ENCODE peak calls at places on chromosomes 5 and 9, in six cellular contexts. F is H1, S is HCT116, I is K562, Z is GM12878, D is HepG2. K is an unnamed sample. For H3K4me1, the result is how much of the 10 kb centered on the place peaks cover.

GRCh38 chr5:172429201-172429940 is 25.0 kb downstream of the SH3PXD2B start:
- DNase-seq in S (no peak), D (no peak), I (no peak), Z (no peak), F (no peak), K (no peak)

GRCh38 chr5:137032929-137033328 is 466.2 kb downstream of the SPOCK1 start:
- DNase-seq in I (no peak), D (no peak), F (no peak), S (no peak), Z (no peak), K (no peak)

GRCh38 chr9:134570726-134571325 is 70.8 kb upstream of the COL5A1 start:
- DNase-seq in I (no peak), S (no peak), D (no peak), Z (no peak), F (no peak), K (no peak)

GRCh38 chr9:84862786-84863185 is 193.3 kb downstream of the NTRK2 start:
- DNase-seq in S (no peak), F (peak), D (no peak), Z (no peak), I (no peak), K (peak)

GRCh38 chr5:75510836-75511434 is 494 bp downstream of the CERT1 start:
- DNase-seq in S (no peak), D (peak), I (peak), Z (no peak), F (no peak), K (no peak)

GRCh38 chr5:134263801-134264200 is 37.9 kb upstream of the PPP2CA start:
- DNase-seq in S (no peak), F (no peak), D (no peak), I (no peak), Z (no peak), K (no peak)

GRCh38 chr9:125785187-125785840 is 38.1 kb downstream of the PBX3 start:
- DNase-seq in F (no peak), Z (no peak), I (no peak), D (peak), S (no peak), K (no peak)

GRCh38 chr5:115337882-115338281 is 41.4 kb upstream of the CCDC112 start:
- DNase-seq in Z (no peak), I (no peak), F (no peak), D (peak), S (no peak), K (no peak)

GRCh38 chr9:83526901-83527300 is 11.3 kb downstream of the FRMD3 start:
- DNase-seq in I (no peak), S (no peak), D (peak), F (no peak), Z (no peak), K (no peak)

GRCh38 chr9:4666042-4666699 is at the start of gene SPATA6L:
- DNase-seq in S (no peak), Z (no peak), I (no peak), D (peak), F (no peak), K (no peak)

GRCh38 chr5:73818357-73818756 is 192.4 kb downstream of the ARHGEF28 start:
- DNase-seq in F (no peak), I (no peak), D (no peak), S (no peak), Z (no peak), K (no peak)

GRCh38 chr5:118468085-118468484 is 520.3 kb downstream of the DTWD2 start:
- DNase-seq in S (no peak), I (no peak), F (no peak), D (no peak), Z (no peak), K (no peak)

GRCh38 chr9:127143920-127144465 is 21.6 kb upstream of the ANGPTL2 start:
- DNase-seq in I (no peak), S (no peak), D (no peak), Z (no peak), F (no peak), K (no peak)

GRCh38 chr9:83030391-83031107 is 32.4 kb downstream of the RASEF start:
- DNase-seq in S (no peak), Z (no peak), I (no peak), D (no peak), F (no peak), K (no peak)

GRCh38 chr5:170427672-170428236 is 38.6 kb upstream of the KCNMB1 start:
- DNase-seq in Z (no peak), I (no peak), D (no peak), F (no peak), S (no peak), K (no peak)

GRCh38 chr5:144638802-144639201 is 468.1 kb downstream of the KCTD16 start:
- DNase-seq in S (no peak), D (no peak), F (no peak), Z (no peak), I (no peak), K (no peak)

GRCh38 chr9:95349109-95350038 is 31.9 kb upstream of the FANCC start:
- DNase-seq in D (no peak), F (no peak), S (no peak), Z (no peak), I (no peak), K (no peak)

GRCh38 chr5:40436535-40437237 is 243.0 kb upstream of the PTGER4 start:
- DNase-seq in F (no peak), D (no peak), S (no peak), Z (no peak), I (no peak), K (no peak)

GRCh38 chr5:141657937-141658545 is 6.8 kb upstream of the FCHSD1 start:
- DNase-seq in Z (no peak), S (peak), F (no peak), D (peak), I (peak), K (no peak)

GRCh38 chr5:141488591-141489478 is at the start of gene PCDHGC5:
- DNase-seq in Z (no peak), D (no peak), I (no peak), F (no peak), S (no peak), K (no peak)

GRCh38 chr9:119234636-119235035 is 134.6 kb downstream of the BRINP1 start:
- DNase-seq in D (no peak), I (no peak), F (no peak), Z (no peak), S (no peak), K (no peak)

GRCh38 chr5:167699434-167699833 is 592.0 kb upstream of the WWC1 start:
- DNase-seq in S (peak), F (peak), D (no peak), Z (no peak), I (no peak), K (peak)

GRCh38 chr9:84991506-84991855 is 322.0 kb downstream of the NTRK2 start:
- DNase-seq in F (no peak), Z (no peak), D (no peak), S (no peak), I (no peak), K (no peak)

GRCh38 chr9:81588148-81588874 is 101.0 kb downstream of the TLE1 start:
- DNase-seq in D (peak), F (no peak), Z (no peak), S (no peak), I (no peak), K (no peak)

GRCh38 chr9:87643778-87644570 is 81.9 kb upstream of the CTSL start:
- DNase-seq in F (no peak), S (no peak), D (no peak), Z (no peak), I (no peak), K (peak)

GRCh38 chr9:134482226-134482625 is 156.0 kb downstream of the RXRA start:
- DNase-seq in I (no peak), S (no peak), F (no peak), Z (no peak), D (no peak), K (no peak)

GRCh38 chr9:14302405-14302804 is 11.5 kb downstream of the NFIB start:
- DNase-seq in S (no peak), D (peak), I (no peak), Z (no peak), F (no peak), K (no peak)

GRCh38 chr5:3179220-3179619 is 416.4 kb upstream of the IRX1 start:
- DNase-seq in Z (no peak), I (no peak), F (no peak), D (no peak), S (no peak), K (no peak)

GRCh38 chr5:67154518-67155206 is 41.9 kb downstream of the CD180 start:
- DNase-seq in S (no peak), F (no peak), Z (no peak), I (no peak), D (no peak), K (no peak)

GRCh38 chr9:89661956-89662717 is 57.3 kb downstream of the GADD45G start:
- DNase-seq in F (peak), S (peak), Z (no peak), I (peak), D (peak), K (peak)

GRCh38 chr5:153809181-153809580 is 229.5 kb downstream of the FAM114A2 start:
- DNase-seq in I (no peak), Z (no peak), F (no peak), S (no peak), D (no peak), K (no peak)

GRCh38 chr5:151811593-151812321 is 40.0 kb downstream of the G3BP1 start:
- DNase-seq in F (no peak), D (no peak), S (no peak), I (no peak), Z (no peak), K (no peak)

GRCh38 chr5:163916376-163916775 is 411.0 kb downstream of the MAT2B start:
- DNase-seq in D (no peak), Z (peak), I (no peak), S (no peak), F (no peak), K (no peak)

GRCh38 chr9:34454571-34455065 is 3.8 kb downstream of the FAM219A start:
- DNase-seq in D (no peak), Z (no peak), I (peak), S (peak), F (no peak), K (no peak)

GRCh38 chr9:34457266-34458012 is 931 bp downstream of the FAM219A start:
- DNase-seq in I (peak), Z (no peak), S (no peak), D (no peak), F (peak), K (peak)

GRCh38 chr9:34458967-34459355 is 356 bp downstream of the DNAI1 start:
- DNase-seq in D (no peak), F (no peak), I (no peak), S (no peak), Z (no peak), K (no peak)

GRCh38 chr9:34458013-34458966 is at the start of the genes DNAI1 and FAM219A:
- DNase-seq in D (peak), S (peak), Z (peak), F (peak), I (peak), K (peak)

GRCh38 chr9:34456746-34457145 is 1.6 kb downstream of the FAM219A start:
- DNase-seq in S (no peak), F (no peak), I (no peak), Z (no peak), D (no peak), K (no peak)
- H3K9ac ChIP-seq in S (no peak), F (peak), I (peak), Z (no peak), D (peak), K (peak)

GRCh38 chr5:131787736-131788135 is 9.1 kb downstream of the FNIP1 start:
- DNase-seq in I (no peak), S (no peak), F (no peak), D (peak), Z (no peak), K (no peak)
- H3K4me1 ChIP-seq in I (under half), S (under half), F (under half), D (under half), Z (under half), K (under half)

GRCh38 chr9:129072171-129072570 is 8.7 kb upstream of the DOLPP1 start:
- DNase-seq in Z (no peak), I (no peak), S (no peak), F (no peak), D (no peak), K (no peak)

GRCh38 chr9:129073404-129073803 is 7.5 kb upstream of the DOLPP1 start:
- DNase-seq in D (no peak), I (no peak), F (no peak), Z (no peak), S (no peak), K (no peak)

GRCh38 chr9:129069825-129070473 is 11.0 kb upstream of the DOLPP1 start:
- DNase-seq in I (no peak), F (no peak), D (no peak), S (no peak), Z (no peak), K (no peak)

GRCh38 chr9:129070670-129071525 is 10.0 kb upstream of the DOLPP1 start:
- DNase-seq in I (peak), Z (no peak), S (no peak), D (no peak), F (no peak), K (no peak)

DNA sequence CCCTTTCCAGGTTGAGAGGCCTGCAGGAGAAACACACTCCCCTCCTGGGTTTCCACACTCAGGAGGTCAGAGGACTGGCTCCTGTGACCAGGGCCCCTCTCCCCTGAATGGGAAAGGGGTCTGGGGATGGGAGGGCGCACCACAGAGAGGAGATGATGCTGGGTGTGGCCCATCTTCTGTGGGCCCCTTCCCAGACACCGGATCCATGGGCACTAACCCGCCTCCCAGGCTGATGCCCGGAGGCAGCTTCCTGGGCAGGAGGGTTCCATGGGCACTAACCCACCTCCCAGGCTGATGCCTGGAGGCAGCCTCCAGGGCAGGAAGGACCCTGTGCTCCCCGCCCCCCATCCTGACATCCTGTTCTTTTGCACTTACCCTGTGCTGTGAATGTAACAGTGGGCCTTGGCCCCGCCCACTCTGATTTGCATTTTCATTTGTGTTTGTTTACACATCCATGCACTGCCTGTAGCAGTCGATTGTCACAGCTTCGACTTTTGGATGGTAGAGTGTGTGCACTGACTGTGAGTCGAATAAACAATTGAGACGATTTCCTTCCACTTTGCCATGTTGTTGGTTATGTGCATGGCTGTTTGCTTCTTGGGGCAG is 9.3 kb upstream of the DOLPP1 start:
- DNase-seq in F (peak), S (no peak), I (no peak), Z (no peak), D (no peak), K (peak)
- TF ChIP-seq ZNF274 in F (no peak), S (no peak), I (no peak), Z (no peak), D (no peak), K (no peak)

GRCh38 chr5:143128412-143129071 is 274.9 kb downstream of the NR3C1 start:
- DNase-seq in D (no peak), I (no peak), F (no peak), S (no peak), Z (no peak), K (no peak)
- H3K9ac ChIP-seq in D (no peak), I (no peak), F (no peak), S (no peak), Z (no peak), K (no peak)

DNA sequence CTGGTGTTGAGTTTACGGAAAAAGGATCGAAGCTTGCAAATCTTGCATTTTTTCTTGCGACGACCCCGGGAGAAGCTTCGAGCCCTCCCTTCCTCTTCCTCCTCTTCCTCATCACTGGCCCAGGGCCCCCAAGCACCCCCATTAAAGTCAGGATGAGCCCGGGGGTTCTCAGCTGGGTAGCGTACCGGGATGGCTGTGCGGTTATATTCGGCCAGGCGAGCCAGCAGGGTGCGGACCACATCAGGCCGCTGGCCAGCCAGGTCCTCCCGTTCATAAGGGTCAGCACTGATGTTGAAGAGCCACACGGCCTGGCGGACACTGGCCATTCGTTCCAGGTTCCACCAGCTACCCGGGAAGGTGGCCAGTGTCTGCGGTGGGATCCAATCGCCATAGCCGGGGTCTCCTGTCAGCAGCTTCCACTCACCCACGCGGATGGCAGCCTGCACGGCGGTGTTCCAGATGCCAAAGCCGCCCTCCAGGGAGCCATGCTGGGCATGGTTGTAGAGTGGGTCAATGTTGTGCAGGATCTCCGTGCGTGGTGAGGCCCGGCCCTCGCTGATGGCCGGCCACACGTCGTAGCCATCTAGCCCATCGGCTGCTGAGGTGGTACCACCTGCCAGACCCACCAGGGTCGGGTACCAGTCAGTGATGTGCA is 5.3 kb downstream of the ARSI start:
- DNase-seq in S (no peak), D (no peak), Z (no peak), I (no peak), F (no peak), K (no peak)
- H3K4me1 ChIP-seq in S (under half), D (half or more), Z (under half), I (under half), F (under half), K (under half)

GRCh38 chr5:176823076-176823481 is 12.7 kb downstream of the UNC5A start:
- DNase-seq in I (no peak), Z (no peak), S (no peak), F (no peak), D (no peak), K (no peak)
- TF ChIP-seq ZNF274 in I (no peak), Z (no peak), S (no peak), F (no peak), D (no peak), K (no peak)